ENCODE peak calls at places on chromosomes 3 and 15, in nine cellular contexts. U, P, R, K, S, O, G, V and B are unnamed samples.

GRCh38 chr3:188097786-188098185 is 56.2 kb upstream of the LPP start:
- DNase-seq in U (no peak), P (no peak), R (no peak), K (no peak), S (no peak), O (no peak), G (no peak), V (no peak), B (no peak)

GRCh38 chr3:187130346-187131066 is 8.8 kb downstream of the RPL39L start:
- DNase-seq in U (no peak), P (no peak), R (no peak), K (peak; percentile 63), S (no peak), O (no peak), G (peak; percentile 22), V (no peak), B (no peak)

GRCh38 chr3:189383630-189384029 is 211.9 kb downstream of the TPRG1 start:
- DNase-seq in U (no peak), P (no peak), R (no peak), K (no peak), S (no peak), O (no peak), G (no peak), V (no peak), B (no peak)

GRCh38 chr3:136898954-136899353 is 36.9 kb downstream of the NCK1 start:
- DNase-seq in U (no peak), P (no peak), R (no peak), K (no peak), S (no peak), O (no peak), G (no peak), V (no peak), B (no peak)

GRCh38 chr3:134364061-134364935 is 9.9 kb downstream of the AMOTL2 start:
- DNase-seq in U (peak; percentile 97), P (no peak), R (peak; percentile 93), K (peak; percentile 99), S (peak; percentile 98), O (no peak), G (no peak), V (peak; percentile 94), B (peak; percentile 94)

GRCh38 chr15:40630313-40630712 is 36.3 kb downstream of the KNL1 start:
- DNase-seq in U (no peak), P (no peak), R (no peak), K (no peak), S (no peak), O (no peak), G (no peak), V (no peak), B (no peak)

GRCh38 chr15:73982251-73982962 is 9.7 kb downstream of the STOML1 start:
- DNase-seq in U (no peak), P (no peak), R (peak; percentile 78), K (peak; percentile 96), S (no peak), O (no peak), G (no peak), V (peak; percentile 90), B (no peak)

GRCh38 chr3:188978772-188979171 is 193.0 kb upstream of the TPRG1 start:
- DNase-seq in U (no peak), P (no peak), R (no peak), K (peak; percentile 69), S (no peak), O (no peak), G (no peak), V (no peak), B (no peak)